ENCODE peak calls at places on chromosome 4, in six cellular contexts. One of them, this sample, is unnamed.

GRCh38 chr4:47750771-47751170 is 87.1 kb downstream of the CORIN start:
- DNase-seq in stimulated activated CD8-positive, alpha-beta memory T cell treated with anti-CD3 and anti-CD28 coated beads, Interleukin-15, amount 100 ng/mL, for 24 hours: no peak
- DNase-seq in foreskin keratinocyte: no peak
- DNase-seq in iris pigment epithelial cell: no peak
- DNase-seq in tibial artery: no peak
- DNase-seq in NCI-H748 treated with DMSO at 0.1 percent for 48 hours: no peak
- DNase-seq in this sample: no peak

GRCh38 chr4:110610940-110611785 is 11.7 kb downstream of the PITX2 start:
- DNase-seq in stimulated activated CD8-positive, alpha-beta memory T cell treated with anti-CD3 and anti-CD28 coated beads, Interleukin-15, amount 100 ng/mL, for 24 hours: no peak
- DNase-seq in foreskin keratinocyte: no peak
- DNase-seq in iris pigment epithelial cell: peak
- DNase-seq in tibial artery: no peak
- DNase-seq in NCI-H748 treated with DMSO at 0.1 percent for 48 hours: no peak
- DNase-seq in this sample: no peak

GRCh38 chr4:19241845-19242244 is 1009.9 kb upstream of the SLIT2 start:
- DNase-seq in stimulated activated CD8-positive, alpha-beta memory T cell treated with anti-CD3 and anti-CD28 coated beads, Interleukin-15, amount 100 ng/mL, for 24 hours: no peak
- DNase-seq in foreskin keratinocyte: no peak
- DNase-seq in iris pigment epithelial cell: no peak
- DNase-seq in tibial artery: no peak
- DNase-seq in NCI-H748 treated with DMSO at 0.1 percent for 48 hours: no peak
- DNase-seq in this sample: no peak

GRCh38 chr4:99149620-99150019 is 5.5 kb upstream of the ADH4 start:
- DNase-seq in stimulated activated CD8-positive, alpha-beta memory T cell treated with anti-CD3 and anti-CD28 coated beads, Interleukin-15, amount 100 ng/mL, for 24 hours: no peak
- DNase-seq in foreskin keratinocyte: no peak
- DNase-seq in iris pigment epithelial cell: no peak
- DNase-seq in tibial artery: no peak
- DNase-seq in NCI-H748 treated with DMSO at 0.1 percent for 48 hours: no peak
- DNase-seq in this sample: no peak

GRCh38 chr4:55183926-55184599 is 58.7 kb upstream of the KDR start:
- DNase-seq in stimulated activated CD8-positive, alpha-beta memory T cell treated with anti-CD3 and anti-CD28 coated beads, Interleukin-15, amount 100 ng/mL, for 24 hours: no peak
- DNase-seq in foreskin keratinocyte: peak
- DNase-seq in iris pigment epithelial cell: peak
- DNase-seq in tibial artery: no peak
- DNase-seq in NCI-H748 treated with DMSO at 0.1 percent for 48 hours: no peak
- DNase-seq in this sample: peak

GRCh38 chr4:188781655-188782054 is 642.4 kb downstream of the TRIML1 start:
- DNase-seq in stimulated activated CD8-positive, alpha-beta memory T cell treated with anti-CD3 and anti-CD28 coated beads, Interleukin-15, amount 100 ng/mL, for 24 hours: no peak
- DNase-seq in foreskin keratinocyte: no peak
- DNase-seq in iris pigment epithelial cell: peak
- DNase-seq in tibial artery: no peak
- DNase-seq in NCI-H748 treated with DMSO at 0.1 percent for 48 hours: no peak
- DNase-seq in this sample: peak

GRCh38 chr4:38728651-38729141 is 54.1 kb downstream of the TLR10 start:
- DNase-seq in stimulated activated CD8-positive, alpha-beta memory T cell treated with anti-CD3 and anti-CD28 coated beads, Interleukin-15, amount 100 ng/mL, for 24 hours: no peak
- DNase-seq in foreskin keratinocyte: no peak
- DNase-seq in iris pigment epithelial cell: no peak
- DNase-seq in tibial artery: no peak
- DNase-seq in NCI-H748 treated with DMSO at 0.1 percent for 48 hours: peak
- DNase-seq in this sample: no peak

GRCh38 chr4:159146454-159146853 is 43.6 kb downstream of the RAPGEF2 start:
- DNase-seq in stimulated activated CD8-positive, alpha-beta memory T cell treated with anti-CD3 and anti-CD28 coated beads, Interleukin-15, amount 100 ng/mL, for 24 hours: no peak
- DNase-seq in foreskin keratinocyte: peak
- DNase-seq in iris pigment epithelial cell: peak
- DNase-seq in tibial artery: no peak
- DNase-seq in NCI-H748 treated with DMSO at 0.1 percent for 48 hours: no peak
- DNase-seq in this sample: peak

GRCh38 chr4:139511320-139511719 is 44.7 kb downstream of the SETD7 start:
- DNase-seq in stimulated activated CD8-positive, alpha-beta memory T cell treated with anti-CD3 and anti-CD28 coated beads, Interleukin-15, amount 100 ng/mL, for 24 hours: no peak
- DNase-seq in foreskin keratinocyte: no peak
- DNase-seq in iris pigment epithelial cell: no peak
- DNase-seq in tibial artery: no peak
- DNase-seq in NCI-H748 treated with DMSO at 0.1 percent for 48 hours: no peak
- DNase-seq in this sample: no peak

GRCh38 chr4:2412534-2412884 is 5.9 kb downstream of the ZFYVE28 start:
- DNase-seq in stimulated activated CD8-positive, alpha-beta memory T cell treated with anti-CD3 and anti-CD28 coated beads, Interleukin-15, amount 100 ng/mL, for 24 hours: no peak
- DNase-seq in foreskin keratinocyte: no peak
- DNase-seq in iris pigment epithelial cell: no peak
- DNase-seq in tibial artery: no peak
- DNase-seq in NCI-H748 treated with DMSO at 0.1 percent for 48 hours: no peak
- DNase-seq in this sample: no peak

GRCh38 chr4:22485751-22486150 is 30.1 kb downstream of the ADGRA3 start:
- DNase-seq in stimulated activated CD8-positive, alpha-beta memory T cell treated with anti-CD3 and anti-CD28 coated beads, Interleukin-15, amount 100 ng/mL, for 24 hours: no peak
- DNase-seq in foreskin keratinocyte: no peak
- DNase-seq in iris pigment epithelial cell: peak
- DNase-seq in tibial artery: no peak
- DNase-seq in NCI-H748 treated with DMSO at 0.1 percent for 48 hours: no peak
- DNase-seq in this sample: peak

GRCh38 chr4:113776679-113777078 is 15.1 kb upstream of the CAMK2D start:
- DNase-seq in stimulated activated CD8-positive, alpha-beta memory T cell treated with anti-CD3 and anti-CD28 coated beads, Interleukin-15, amount 100 ng/mL, for 24 hours: no peak
- DNase-seq in foreskin keratinocyte: no peak
- DNase-seq in iris pigment epithelial cell: no peak
- DNase-seq in tibial artery: no peak
- DNase-seq in NCI-H748 treated with DMSO at 0.1 percent for 48 hours: no peak
- DNase-seq in this sample: no peak

GRCh38 chr4:4415806-4416805 is 29.2 kb downstream of the NSG1 start:
- DNase-seq in stimulated activated CD8-positive, alpha-beta memory T cell treated with anti-CD3 and anti-CD28 coated beads, Interleukin-15, amount 100 ng/mL, for 24 hours: no peak
- DNase-seq in foreskin keratinocyte: no peak
- DNase-seq in iris pigment epithelial cell: no peak
- DNase-seq in tibial artery: no peak
- DNase-seq in NCI-H748 treated with DMSO at 0.1 percent for 48 hours: no peak
- DNase-seq in this sample: no peak

GRCh38 chr4:90515191-90515590 is 388.0 kb downstream of the CCSER1 start:
- DNase-seq in stimulated activated CD8-positive, alpha-beta memory T cell treated with anti-CD3 and anti-CD28 coated beads, Interleukin-15, amount 100 ng/mL, for 24 hours: no peak
- DNase-seq in foreskin keratinocyte: peak
- DNase-seq in iris pigment epithelial cell: peak
- DNase-seq in tibial artery: no peak
- DNase-seq in NCI-H748 treated with DMSO at 0.1 percent for 48 hours: no peak
- DNase-seq in this sample: no peak

GRCh38 chr4:27205994-27206393 is 345.4 kb downstream of the STIM2 start:
- DNase-seq in stimulated activated CD8-positive, alpha-beta memory T cell treated with anti-CD3 and anti-CD28 coated beads, Interleukin-15, amount 100 ng/mL, for 24 hours: no peak
- DNase-seq in foreskin keratinocyte: no peak
- DNase-seq in iris pigment epithelial cell: no peak
- DNase-seq in tibial artery: no peak
- DNase-seq in NCI-H748 treated with DMSO at 0.1 percent for 48 hours: no peak
- DNase-seq in this sample: no peak

GRCh38 chr4:52051615-52052474 is 741 bp downstream of the SPATA18 start:
- DNase-seq in stimulated activated CD8-positive, alpha-beta memory T cell treated with anti-CD3 and anti-CD28 coated beads, Interleukin-15, amount 100 ng/mL, for 24 hours: no peak
- DNase-seq in foreskin keratinocyte: peak
- DNase-seq in iris pigment epithelial cell: peak
- DNase-seq in tibial artery: peak
- DNase-seq in NCI-H748 treated with DMSO at 0.1 percent for 48 hours: peak
- DNase-seq in this sample: peak

GRCh38 chr4:175953960-175954521 is 111.6 kb upstream of the WDR17 start:
- DNase-seq in stimulated activated CD8-positive, alpha-beta memory T cell treated with anti-CD3 and anti-CD28 coated beads, Interleukin-15, amount 100 ng/mL, for 24 hours: no peak
- DNase-seq in foreskin keratinocyte: no peak
- DNase-seq in iris pigment epithelial cell: no peak
- DNase-seq in tibial artery: no peak
- DNase-seq in NCI-H748 treated with DMSO at 0.1 percent for 48 hours: no peak
- DNase-seq in this sample: peak

GRCh38 chr4:16158504-16158852 is 67.8 kb downstream of the TAPT1 start:
- DNase-seq in stimulated activated CD8-positive, alpha-beta memory T cell treated with anti-CD3 and anti-CD28 coated beads, Interleukin-15, amount 100 ng/mL, for 24 hours: no peak
- DNase-seq in foreskin keratinocyte: no peak
- DNase-seq in iris pigment epithelial cell: no peak
- DNase-seq in tibial artery: no peak
- DNase-seq in NCI-H748 treated with DMSO at 0.1 percent for 48 hours: no peak
- DNase-seq in this sample: no peak

GRCh38 chr4:7256989-7257810 is 64.9 kb downstream of the SORCS2 start:
- DNase-seq in stimulated activated CD8-positive, alpha-beta memory T cell treated with anti-CD3 and anti-CD28 coated beads, Interleukin-15, amount 100 ng/mL, for 24 hours: no peak
- DNase-seq in foreskin keratinocyte: no peak
- DNase-seq in iris pigment epithelial cell: no peak
- DNase-seq in tibial artery: peak
- DNase-seq in NCI-H748 treated with DMSO at 0.1 percent for 48 hours: no peak
- DNase-seq in this sample: no peak

GRCh38 chr4:120443111-120443510 is 376.5 kb upstream of the MAD2L1 start:
- DNase-seq in stimulated activated CD8-positive, alpha-beta memory T cell treated with anti-CD3 and anti-CD28 coated beads, Interleukin-15, amount 100 ng/mL, for 24 hours: no peak
- DNase-seq in foreskin keratinocyte: no peak
- DNase-seq in iris pigment epithelial cell: peak
- DNase-seq in tibial artery: no peak
- DNase-seq in NCI-H748 treated with DMSO at 0.1 percent for 48 hours: no peak
- DNase-seq in this sample: no peak

GRCh38 chr4:125314676-125315570 is at the start of gene FAT4:
- DNase-seq in stimulated activated CD8-positive, alpha-beta memory T cell treated with anti-CD3 and anti-CD28 coated beads, Interleukin-15, amount 100 ng/mL, for 24 hours: no peak
- DNase-seq in foreskin keratinocyte: peak
- DNase-seq in iris pigment epithelial cell: peak
- DNase-seq in tibial artery: peak
- DNase-seq in NCI-H748 treated with DMSO at 0.1 percent for 48 hours: peak
- DNase-seq in this sample: peak

GRCh38 chr4:168777277-168777965 is 232.6 kb downstream of the CBR4 start:
- DNase-seq in stimulated activated CD8-positive, alpha-beta memory T cell treated with anti-CD3 and anti-CD28 coated beads, Interleukin-15, amount 100 ng/mL, for 24 hours: no peak
- DNase-seq in foreskin keratinocyte: no peak
- DNase-seq in iris pigment epithelial cell: no peak
- DNase-seq in tibial artery: no peak
- DNase-seq in NCI-H748 treated with DMSO at 0.1 percent for 48 hours: no peak
- DNase-seq in this sample: no peak

This sample was measured in RWPE1.